ENCODE peak calls at places on chromosomes 2 and 18, in six cellular contexts. W is GM12878, B is stomach, L is breast epithelium, F is Panc1, E is SK-N-SH. S is an unnamed sample.

GRCh38 chr2:197209742-197210408 is 100.7 kb downstream of the ANKRD44 start:
- DNase-seq in W (peak; percentile 76), B (no peak), L (no peak), F (no peak), E (no peak), S (peak; percentile 39)

GRCh38 chr2:218218409-218219185 is 1.6 kb downstream of the ARPC2 start:
- DNase-seq in W (peak; percentile 53), B (no peak), L (no peak), F (no peak), E (peak; percentile 58), S (no peak)

GRCh38 chr2:46701152-46701551 is 214.5 kb downstream of the MCFD2 start:
- DNase-seq in W (no peak), B (no peak), L (no peak), F (no peak), E (no peak), S (no peak)

GRCh38 chr18:63083555-63083954 is 236.0 kb downstream of the BCL2 start:
- DNase-seq in W (no peak), B (no peak), L (no peak), F (no peak), E (no peak), S (no peak)

GRCh38 chr2:234044157-234044556 is 6.3 kb upstream of the SPP2 start:
- DNase-seq in W (no peak), B (no peak), L (no peak), F (peak; percentile 64), E (no peak), S (no peak)

GRCh38 chr2:30373881-30374302 is 73.2 kb upstream of the LCLAT1 start:
- DNase-seq in W (no peak), B (no peak), L (no peak), F (no peak), E (no peak), S (no peak)

GRCh38 chr2:240567872-240568677 is at the start of gene RNPEPL1:
- DNase-seq in W (no peak), B (peak; percentile 60), L (peak; percentile 50), F (no peak), E (peak; percentile 90), S (no peak)

GRCh38 chr2:132797551-132797950 is 127.5 kb upstream of the LYPD1 start:
- DNase-seq in W (no peak), B (no peak), L (no peak), F (no peak), E (no peak), S (no peak)

GRCh38 chr2:73640946-73641766 is 1.1 kb downstream of the NAT8 start:
- DNase-seq in W (no peak), B (no peak), L (no peak), F (no peak), E (no peak), S (peak; percentile 78)

GRCh38 chr2:150674283-150674682 is 186.8 kb upstream of the RND3 start:
- DNase-seq in W (no peak), B (no peak), L (no peak), F (no peak), E (no peak), S (no peak)

GRCh38 chr18:74745658-74746403 is 148.2 kb downstream of the ZNF407 start:
- DNase-seq in W (no peak), B (no peak), L (no peak), F (peak; percentile 89), E (peak; percentile 11), S (no peak)

GRCh38 chr2:202577250-202578183 is 57.3 kb upstream of the FAM117B start:
- DNase-seq in W (no peak), B (no peak), L (no peak), F (no peak), E (no peak), S (no peak)

GRCh38 chr2:221969087-221969829 is 329.5 kb downstream of the PAX3 start:
- DNase-seq in W (no peak), B (peak; percentile 29), L (no peak), F (peak; percentile 5), E (peak; percentile 40), S (no peak)

GRCh38 chr2:131584940-131585339 is 57.3 kb downstream of the CCDC74A start:
- DNase-seq in W (peak; percentile 70), B (no peak), L (no peak), F (no peak), E (no peak), S (no peak)

GRCh38 chr18:45197526-45197970 is 417.7 kb upstream of the SLC14A2 start:
- DNase-seq in W (peak; percentile 88), B (no peak), L (no peak), F (no peak), E (no peak), S (no peak)

GRCh38 chr2:215793747-215794595 is 219.4 kb downstream of the MREG start:
- DNase-seq in W (peak; percentile 56), B (peak; percentile 59), L (no peak), F (peak; percentile 48), E (no peak), S (no peak)

GRCh38 chr2:168574856-168575630 is 119.0 kb downstream of the CERS6 start:
- DNase-seq in W (no peak), B (no peak), L (no peak), F (no peak), E (no peak), S (no peak)

GRCh38 chr2:145558617-145559350 is 1038.9 kb upstream of the ZEB2 start:
- DNase-seq in W (no peak), B (no peak), L (no peak), F (no peak), E (no peak), S (no peak)

GRCh38 chr2:45782436-45782835 is 131.0 kb downstream of the PRKCE start:
- DNase-seq in W (no peak), B (no peak), L (no peak), F (no peak), E (no peak), S (no peak)

GRCh38 chr2:128279786-128280701 is 38.6 kb downstream of the HS6ST1 start:
- DNase-seq in W (no peak), B (no peak), L (peak; percentile 47), F (no peak), E (no peak), S (no peak)

GRCh38 chr2:128278979-128279378 is 39.7 kb downstream of the HS6ST1 start:
- DNase-seq in W (no peak), B (no peak), L (no peak), F (no peak), E (no peak), S (no peak)

GRCh38 chr2:128275498-128276045 is 43.1 kb downstream of the HS6ST1 start:
- DNase-seq in W (no peak), B (no peak), L (peak; percentile 35), F (no peak), E (no peak), S (no peak)

GRCh38 chr2:128276878-128277675 is 41.6 kb downstream of the HS6ST1 start:
- DNase-seq in W (no peak), B (no peak), L (peak; percentile 33), F (no peak), E (no peak), S (no peak)

DNA sequence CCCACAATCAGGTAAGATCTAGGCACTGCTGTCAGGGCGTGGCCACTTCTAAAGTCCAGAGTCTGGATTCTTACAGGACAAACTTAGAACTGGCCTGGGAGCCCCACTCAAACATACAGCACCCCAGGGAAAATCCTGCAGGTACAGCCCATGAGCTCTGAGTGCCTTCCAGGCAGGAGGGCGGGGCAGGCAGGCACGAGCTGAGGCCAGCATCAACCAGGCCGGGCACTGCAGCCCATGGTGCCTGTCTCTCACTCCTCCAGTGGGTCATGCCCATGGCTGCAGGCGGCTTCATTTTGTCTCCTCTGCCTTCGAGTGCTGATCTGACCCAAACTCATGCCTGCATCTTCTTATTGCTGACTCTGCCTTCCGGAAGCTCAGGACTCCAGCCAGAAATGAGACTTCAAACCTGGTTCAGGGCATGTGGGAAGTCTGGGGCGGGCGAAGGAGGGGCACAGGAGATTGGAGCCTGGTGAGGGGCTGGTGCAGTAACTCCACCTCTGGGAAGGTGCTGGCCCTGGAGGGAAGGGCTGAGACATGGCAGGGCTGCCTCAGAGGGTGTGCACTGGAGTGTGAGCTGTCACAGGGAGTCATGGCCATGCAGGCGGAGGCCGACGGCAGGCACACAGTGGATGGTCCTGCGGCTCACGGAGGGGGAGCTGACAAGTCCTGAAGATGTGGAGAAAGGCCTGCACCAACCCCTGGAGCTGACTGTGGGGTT is 40.5 kb downstream of the HS6ST1 start:
- DNase-seq in W (no peak), B (no peak), L (peak; percentile 50), F (no peak), E (no peak), S (no peak)
- H3K36me3 ChIP-seq in W (peaks cover 2% of the 10 kb centered on the region), B (peaks cover 31% of the 10 kb centered on the region), L (no peaks in the 10 kb centered on the region), F (no peaks in the 10 kb centered on the region), E (no peaks in the 10 kb centered on the region), S (peaks cover 10% of the 10 kb centered on the region)

GRCh38 chr18:73245345-73245744 is 377.6 kb upstream of the NETO1 start:
- DNase-seq in W (no peak), B (no peak), L (no peak), F (no peak), E (no peak), S (no peak)
- TF ChIP-seq POLR2AphosphoS5 in W (no peak), B (no peak), L (no peak), F (no peak), E (no peak), S (no peak)

DNA sequence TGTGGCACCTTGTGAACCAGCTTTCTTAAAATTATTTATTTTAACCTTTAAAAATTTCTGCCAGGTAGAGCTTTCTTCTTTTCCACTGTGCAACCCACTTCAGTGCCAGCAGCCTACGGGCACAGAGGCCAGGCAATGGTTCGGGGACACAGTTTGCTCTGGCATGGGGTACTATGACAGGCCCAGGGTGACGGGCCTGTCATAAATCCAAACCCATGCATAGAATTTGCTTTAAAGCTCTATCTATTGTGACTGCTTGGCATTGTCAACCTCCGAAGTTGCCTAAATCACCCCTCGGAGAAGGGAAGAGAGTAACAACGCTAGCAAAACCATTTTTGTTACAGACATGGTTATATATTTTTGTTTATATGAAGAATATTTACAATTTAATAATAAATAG is 1.5 kb downstream of the ODC1 start:
- DNase-seq in W (no peak), B (no peak), L (no peak), F (no peak), E (no peak), S (no peak)
- H3K27ac ChIP-seq in W (peak overlapping the region; percentile 93), B (peak overlapping the region; percentile 98), L (no peak overlapping the region), F (peak overlapping the region; percentile 91), E (no peak overlapping the region), S (peak overlapping the region; percentile 98)

DNA sequence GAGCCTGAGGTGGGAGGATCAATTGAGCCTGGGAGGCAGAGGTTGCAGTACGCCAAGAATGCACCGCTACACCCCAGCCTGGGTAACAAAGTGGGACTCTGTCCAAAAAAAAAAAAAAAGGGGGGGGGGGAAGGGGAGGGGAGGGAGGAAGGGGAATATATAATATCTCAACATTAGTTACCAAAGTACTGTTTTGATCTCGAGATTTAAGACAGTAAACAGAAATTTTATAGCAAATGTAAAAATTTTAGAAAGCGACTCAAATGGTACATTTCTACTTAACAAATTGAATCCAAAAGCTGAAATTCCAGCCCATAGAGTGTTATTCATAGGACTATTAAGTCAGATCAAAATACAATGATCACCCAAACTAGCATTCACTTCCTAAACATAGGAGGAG is 60.8 kb downstream of the CWC22 start:
- DNase-seq in W (no peak), B (no peak), L (no peak), F (no peak), E (no peak), S (no peak)
- H3K36me3 ChIP-seq in W (peaks cover 4% of the 10 kb centered on the region), B (peaks cover 89% of the 10 kb centered on the region), L (no peaks in the 10 kb centered on the region), F (peaks cover 37% of the 10 kb centered on the region), E (peaks cover 75% of the 10 kb centered on the region), S (peaks cover 28% of the 10 kb centered on the region)

GRCh38 chr18:48868468-48869466 is 82.0 kb downstream of the SMAD7 start:
- DNase-seq in W (peak; percentile 96), B (peak; percentile 37), L (no peak), F (no peak), E (no peak), S (no peak)
- TF ChIP-seq POLR2AphosphoS5 in W (no peak), B (no peak), L (no peak), F (no peak), E (no peak), S (no peak)

S was measured in esophagus muscularis mucosa.